ENCODE peak calls at places on chromosomes 3 and 15, in four cellular contexts. W is brain microvascular endothelial cell, V is cardiac muscle cell, H is AG10803. S is an unnamed sample.

GRCh38 chr15:26235148-26235769 is 372.1 kb upstream of the ATP10A start:
- DNase-seq in W (no peak), V (no peak), H (no peak), S (no peak)

GRCh38 chr15:29470311-29470710 is 200.7 kb upstream of the NSMCE3 start:
- DNase-seq in W (no peak), V (no peak), H (no peak), S (no peak)

GRCh38 chr15:33114484-33114767 is 80.1 kb downstream of the FMN1 start:
- DNase-seq in W (peak; percentile 83), V (no peak), H (peak; percentile 36), S (no peak)

GRCh38 chr3:135267487-135267886 is 472.4 kb downstream of the EPHB1 start:
- DNase-seq in W (no peak), V (no peak), H (no peak), S (no peak)

GRCh38 chr3:50885491-50885890 is 210.8 kb downstream of the DOCK3 start:
- DNase-seq in W (no peak), V (no peak), H (no peak), S (peak; percentile 16)

GRCh38 chr15:58274885-58275284 is 136.7 kb downstream of the AQP9 start:
- DNase-seq in W (no peak), V (no peak), H (no peak), S (no peak)

GRCh38 chr3:132641837-132642538 is 17.6 kb downstream of the ACAD11 start:
- DNase-seq in W (no peak), V (peak; percentile 75), H (peak; percentile 62), S (peak; percentile 73)

GRCh38 chr3:59540241-59540640 is 490.4 kb upstream of the CFAP20DC start:
- DNase-seq in W (peak; percentile 46), V (no peak), H (peak; percentile 58), S (peak; percentile 19)

GRCh38 chr15:74656935-74657535 is 38.8 kb downstream of the EDC3 start:
- DNase-seq in W (no peak), V (no peak), H (no peak), S (no peak)

GRCh38 chr3:55500555-55501340 is 13.6 kb upstream of the WNT5A start:
- DNase-seq in W (no peak), V (peak; percentile 55), H (no peak), S (no peak)

GRCh38 chr15:66955001-66955516 is 110.3 kb upstream of the SMAD3 start:
- DNase-seq in W (no peak), V (no peak), H (no peak), S (no peak)

GRCh38 chr3:12908136-12908730 is 66.9 kb upstream of the RPL32 start:
- DNase-seq in W (no peak), V (no peak), H (no peak), S (no peak)

GRCh38 chr3:13894096-13894811 is 14.4 kb upstream of the WNT7A start:
- DNase-seq in W (no peak), V (no peak), H (no peak), S (no peak)

DNA sequence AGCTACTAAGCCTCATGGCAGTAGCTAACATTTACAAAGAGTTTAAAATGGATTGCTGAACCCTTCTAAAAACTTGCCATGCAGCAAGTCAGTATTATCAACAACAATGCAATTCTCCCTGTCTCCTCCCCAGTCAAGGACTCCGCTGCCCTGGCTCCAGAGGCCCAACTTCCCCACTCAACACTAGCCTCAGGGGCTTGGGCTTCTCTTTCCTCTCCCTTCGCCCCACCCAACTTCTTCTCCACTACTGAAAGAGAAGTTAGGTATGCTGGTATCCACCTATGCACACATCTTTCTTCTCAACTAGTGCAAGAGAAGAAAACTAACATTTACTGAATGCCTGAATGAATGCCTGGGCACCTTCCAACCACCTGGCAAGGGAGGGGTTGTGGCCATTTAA is 30.7 kb downstream of the TLE3 start:
- DNase-seq in W (no peak), V (no peak), H (no peak), S (no peak)
- H3K4me3 ChIP-seq in W (no peak overlapping the region), V (no peak overlapping the region), H (no peak overlapping the region), S (no peak overlapping the region)

DNA sequence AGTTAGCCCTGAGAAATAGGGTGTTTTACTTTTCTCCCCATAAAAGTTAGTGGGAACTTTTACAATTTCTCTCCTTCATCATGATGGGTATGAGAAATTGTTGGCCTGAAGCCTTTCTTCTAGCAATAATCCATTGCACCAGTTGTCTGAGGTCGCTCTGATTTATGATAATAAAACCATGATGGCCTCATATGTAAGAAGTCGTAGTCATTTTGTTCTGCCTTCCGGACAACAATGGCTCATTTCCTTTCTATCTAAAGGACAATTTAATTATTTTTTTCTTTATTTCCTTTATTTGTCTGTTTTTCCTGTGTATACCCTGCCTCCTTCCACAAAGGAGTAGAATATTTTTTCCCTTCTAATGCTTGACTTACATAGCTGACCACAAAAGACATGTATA is 31.6 kb upstream of the GNB4 start:
- DNase-seq in W (no peak), V (no peak), H (no peak), S (no peak)
- H3K4me3 ChIP-seq in W (no peak overlapping the region), V (no peak overlapping the region), H (no peak overlapping the region), S (no peak overlapping the region)

DNA sequence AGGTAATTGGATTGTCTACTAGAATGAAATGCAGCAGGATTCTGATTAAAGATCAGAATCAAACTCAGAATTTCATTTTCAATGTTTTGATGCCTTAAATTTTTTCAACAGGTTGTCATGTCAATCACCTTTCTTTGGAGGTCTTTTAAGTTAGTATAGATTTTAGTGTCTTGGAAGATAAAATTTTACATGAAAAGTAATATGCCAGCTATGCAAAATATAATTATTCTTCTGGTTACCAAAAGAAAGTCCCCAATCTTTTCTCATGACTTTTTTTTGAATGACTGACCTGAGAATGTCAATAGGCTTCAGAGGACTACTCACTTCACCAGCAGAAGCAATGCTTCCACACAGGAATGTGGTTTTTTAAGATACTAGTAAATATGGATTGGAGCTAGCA is 4.3 kb downstream of the FGF7 start:
- DNase-seq in W (no peak), V (no peak), H (no peak), S (no peak)
- H3K4me3 ChIP-seq in W (no peak overlapping the region), V (no peak overlapping the region), H (peak overlapping the region; percentile 78), S (no peak overlapping the region)

GRCh38 chr3:179018808-179019207 is 52.8 kb downstream of the ZMAT3 start:
- DNase-seq in W (no peak), V (no peak), H (no peak), S (no peak)

GRCh38 chr3:179016979-179017670 is 54.5 kb downstream of the ZMAT3 start:
- DNase-seq in W (no peak), V (no peak), H (no peak), S (no peak)

GRCh38 chr3:179020112-179020511 is 51.5 kb downstream of the ZMAT3 start:
- DNase-seq in W (no peak), V (peak; percentile 61), H (no peak), S (no peak)

GRCh38 chr3:179021119-179021903 is 50.3 kb downstream of the ZMAT3 start:
- DNase-seq in W (no peak), V (no peak), H (no peak), S (no peak)

DNA sequence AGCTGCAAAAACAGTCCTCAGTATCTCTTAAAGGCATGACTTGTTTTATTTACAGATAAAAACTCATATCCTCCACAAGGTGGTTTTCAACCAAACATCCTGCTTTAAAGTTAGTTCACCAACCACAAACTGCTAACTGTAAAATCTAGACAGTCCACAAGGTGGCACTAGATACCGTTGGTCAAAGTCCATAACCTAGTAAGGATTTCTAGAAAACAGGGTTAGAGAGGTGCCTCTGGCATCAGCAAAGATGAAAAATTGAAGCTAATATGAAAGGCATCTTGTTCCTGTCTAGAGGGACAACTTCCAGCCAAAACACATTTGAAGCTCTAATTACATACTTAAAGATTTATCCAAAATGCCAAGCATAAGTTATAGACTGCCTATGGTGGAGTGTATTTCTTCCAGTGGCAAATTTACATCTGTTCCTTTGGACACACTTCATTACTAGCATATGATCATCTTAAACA is 56.0 kb downstream of the ZMAT3 start:
- DNase-seq in W (peak; percentile 86), V (peak; percentile 86), H (peak; percentile 79), S (peak; percentile 73)
- H3K4me3 ChIP-seq in W (no peak overlapping the region), V (no peak overlapping the region), H (no peak overlapping the region), S (no peak overlapping the region)

GRCh38 chr3:76442374-76442915 is 597.5 kb upstream of the ROBO2 start:
- DNase-seq in W (peak; percentile 22), V (no peak), H (no peak), S (no peak)

GRCh38 chr3:76436895-76437294 is 603.0 kb upstream of the ROBO2 start:
- DNase-seq in W (no peak), V (no peak), H (peak; percentile 41), S (no peak)

GRCh38 chr3:76438971-76439370 is 600.9 kb upstream of the ROBO2 start:
- DNase-seq in W (peak; percentile 56), V (no peak), H (peak; percentile 8), S (no peak)
- H3K4me3 ChIP-seq in W (no peak overlapping the region), V (no peak overlapping the region), H (no peak overlapping the region), S (no peak overlapping the region)

GRCh38 chr15:40087991-40088928 is 20.4 kb downstream of the BMF start:
- DNase-seq in W (no peak), V (no peak), H (no peak), S (peak; percentile 33)
- H3K4me3 ChIP-seq in W (no peak overlapping the region), V (no peak overlapping the region), H (no peak overlapping the region), S (no peak overlapping the region)

GRCh38 chr3:180601688-180602666 is at the start of gene TTC14:
- DNase-seq in W (peak; percentile 95), V (peak; percentile 97), H (peak; percentile 96), S (peak; percentile 94)
- H3K4me3 ChIP-seq in W (peak within 1 kb of the TSS; percentile 92), V (peak within 1 kb of the TSS; percentile 76), H (peak within 1 kb of the TSS; percentile 84), S (peak within 1 kb of the TSS; percentile 84)

GRCh38 chr3:139199421-139200010 is 144.3 kb upstream of the MRPS22 start:
- DNase-seq in W (no peak), V (no peak), H (peak; percentile 18), S (no peak)

GRCh38 chr3:139202226-139202958 is 141.4 kb upstream of the MRPS22 start:
- DNase-seq in W (no peak), V (no peak), H (no peak), S (no peak)

GRCh38 chr3:139202959-139203349 is 140.9 kb upstream of the MRPS22 start:
- DNase-seq in W (no peak), V (no peak), H (no peak), S (no peak)

GRCh38 chr3:139203752-139204151 is 140.1 kb upstream of the MRPS22 start:
- DNase-seq in W (no peak), V (no peak), H (no peak), S (no peak)

GRCh38 chr3:139201446-139202225 is 142.2 kb upstream of the MRPS22 start:
- DNase-seq in W (no peak), V (no peak), H (no peak), S (no peak)
- H3K4me3 ChIP-seq in W (no peak overlapping the region), V (no peak overlapping the region), H (no peak overlapping the region), S (no peak overlapping the region)

GRCh38 chr3:52874160-52874701 is 23.1 kb downstream of the STIMATE start:
- DNase-seq in W (no peak), V (no peak), H (no peak), S (no peak)
- H3K4me3 ChIP-seq in W (no peak overlapping the region), V (no peak overlapping the region), H (no peak overlapping the region), S (no peak overlapping the region)

GRCh38 chr3:68931406-68932149 is 769 bp downstream of the TAFA4 start:
- DNase-seq in W (no peak), V (no peak), H (no peak), S (no peak)
- H3K4me3 ChIP-seq in W (no peak overlapping the region), V (peak overlapping the region; percentile 92), H (no peak overlapping the region), S (peak overlapping the region; percentile 26)

S was measured in HAP-1.